ENCODE peak calls at places on chromosomes 4 and X, in ten cellular contexts. One of them, this sample, is unnamed.

GRCh38 chrX:67546496-67547423 is 2.9 kb downstream of the AR start:
- DNase-seq in MM.1S: no peak
- DNase-seq in activated CD4-positive, alpha-beta T cell treated with anti-CD3 and anti-CD28 coated beads, Interleukin-2, amount 50 U/mL, for 4 hours: no peak
- DNase-seq in NCI-H1092 treated with DMSO at 0.1 percent for 48 hours: no peak
- DNase-seq in tibial artery: no peak
- DNase-seq in T-helper 2 cell: no peak
- DNase-seq in HTR-8/SVneo: no peak
- DNase-seq in T-helper 17 cell: no peak
- DNase-seq in T-helper 1 cell: no peak
- DNase-seq in germinal center: no peak
- DNase-seq in this sample: no peak

GRCh38 chr4:57037982-57038604 is 59.4 kb downstream of the POLR2B start:
- DNase-seq in MM.1S: peak
- DNase-seq in activated CD4-positive, alpha-beta T cell treated with anti-CD3 and anti-CD28 coated beads, Interleukin-2, amount 50 U/mL, for 4 hours: no peak
- DNase-seq in NCI-H1092 treated with DMSO at 0.1 percent for 48 hours: peak
- DNase-seq in tibial artery: peak
- DNase-seq in T-helper 2 cell: no peak
- DNase-seq in HTR-8/SVneo: peak
- DNase-seq in T-helper 17 cell: no peak
- DNase-seq in T-helper 1 cell: no peak
- DNase-seq in germinal center: peak
- DNase-seq in this sample: no peak

GRCh38 chr4:124974163-124974562 is 261.6 kb upstream of the ANKRD50 start:
- DNase-seq in MM.1S: no peak
- DNase-seq in activated CD4-positive, alpha-beta T cell treated with anti-CD3 and anti-CD28 coated beads, Interleukin-2, amount 50 U/mL, for 4 hours: no peak
- DNase-seq in NCI-H1092 treated with DMSO at 0.1 percent for 48 hours: no peak
- DNase-seq in tibial artery: no peak
- DNase-seq in T-helper 2 cell: no peak
- DNase-seq in HTR-8/SVneo: no peak
- DNase-seq in T-helper 17 cell: no peak
- DNase-seq in T-helper 1 cell: no peak
- DNase-seq in germinal center: no peak
- DNase-seq in this sample: no peak

GRCh38 chr4:29596228-29596627 is 1123.9 kb upstream of the PCDH7 start:
- DNase-seq in MM.1S: no peak
- DNase-seq in activated CD4-positive, alpha-beta T cell treated with anti-CD3 and anti-CD28 coated beads, Interleukin-2, amount 50 U/mL, for 4 hours: no peak
- DNase-seq in NCI-H1092 treated with DMSO at 0.1 percent for 48 hours: no peak
- DNase-seq in tibial artery: no peak
- DNase-seq in T-helper 2 cell: no peak
- DNase-seq in HTR-8/SVneo: no peak
- DNase-seq in T-helper 17 cell: no peak
- DNase-seq in T-helper 1 cell: no peak
- DNase-seq in germinal center: no peak
- DNase-seq in this sample: no peak

GRCh38 chr4:155660436-155660835 is 6.2 kb upstream of the GUCY1A1 start:
- DNase-seq in MM.1S: no peak
- DNase-seq in activated CD4-positive, alpha-beta T cell treated with anti-CD3 and anti-CD28 coated beads, Interleukin-2, amount 50 U/mL, for 4 hours: no peak
- DNase-seq in NCI-H1092 treated with DMSO at 0.1 percent for 48 hours: no peak
- DNase-seq in tibial artery: no peak
- DNase-seq in T-helper 2 cell: no peak
- DNase-seq in HTR-8/SVneo: no peak
- DNase-seq in T-helper 17 cell: no peak
- DNase-seq in T-helper 1 cell: no peak
- DNase-seq in germinal center: no peak
- DNase-seq in this sample: no peak

GRCh38 chr4:20248155-20248558 is 3.5 kb upstream of the SLIT2 start:
- DNase-seq in MM.1S: peak
- DNase-seq in activated CD4-positive, alpha-beta T cell treated with anti-CD3 and anti-CD28 coated beads, Interleukin-2, amount 50 U/mL, for 4 hours: no peak
- DNase-seq in NCI-H1092 treated with DMSO at 0.1 percent for 48 hours: peak
- DNase-seq in tibial artery: no peak
- DNase-seq in T-helper 2 cell: no peak
- DNase-seq in HTR-8/SVneo: no peak
- DNase-seq in T-helper 17 cell: no peak
- DNase-seq in T-helper 1 cell: no peak
- DNase-seq in germinal center: peak
- DNase-seq in this sample: peak

GRCh38 chrX:38426785-38427184 is 74.4 kb downstream of the OTC start:
- DNase-seq in MM.1S: no peak
- DNase-seq in activated CD4-positive, alpha-beta T cell treated with anti-CD3 and anti-CD28 coated beads, Interleukin-2, amount 50 U/mL, for 4 hours: no peak
- DNase-seq in NCI-H1092 treated with DMSO at 0.1 percent for 48 hours: no peak
- DNase-seq in tibial artery: no peak
- DNase-seq in T-helper 2 cell: no peak
- DNase-seq in HTR-8/SVneo: no peak
- DNase-seq in T-helper 17 cell: no peak
- DNase-seq in T-helper 1 cell: no peak
- DNase-seq in germinal center: no peak
- DNase-seq in this sample: no peak

GRCh38 chrX:103382893-103383292 is 6.6 kb downstream of the BEX3 start:
- DNase-seq in MM.1S: no peak
- DNase-seq in activated CD4-positive, alpha-beta T cell treated with anti-CD3 and anti-CD28 coated beads, Interleukin-2, amount 50 U/mL, for 4 hours: no peak
- DNase-seq in NCI-H1092 treated with DMSO at 0.1 percent for 48 hours: no peak
- DNase-seq in tibial artery: no peak
- DNase-seq in T-helper 2 cell: no peak
- DNase-seq in HTR-8/SVneo: no peak
- DNase-seq in T-helper 17 cell: no peak
- DNase-seq in T-helper 1 cell: no peak
- DNase-seq in germinal center: no peak
- DNase-seq in this sample: no peak

GRCh38 chr4:3291969-3292570 is 751 bp upstream of the RGS12 start:
- DNase-seq in MM.1S: peak
- DNase-seq in activated CD4-positive, alpha-beta T cell treated with anti-CD3 and anti-CD28 coated beads, Interleukin-2, amount 50 U/mL, for 4 hours: no peak
- DNase-seq in NCI-H1092 treated with DMSO at 0.1 percent for 48 hours: peak
- DNase-seq in tibial artery: peak
- DNase-seq in T-helper 2 cell: no peak
- DNase-seq in HTR-8/SVneo: peak
- DNase-seq in T-helper 17 cell: no peak
- DNase-seq in T-helper 1 cell: no peak
- DNase-seq in germinal center: peak
- DNase-seq in this sample: no peak

GRCh38 chrX:17552251-17552650 is 177.3 kb downstream of the NHS start:
- DNase-seq in MM.1S: no peak
- DNase-seq in activated CD4-positive, alpha-beta T cell treated with anti-CD3 and anti-CD28 coated beads, Interleukin-2, amount 50 U/mL, for 4 hours: no peak
- DNase-seq in NCI-H1092 treated with DMSO at 0.1 percent for 48 hours: no peak
- DNase-seq in tibial artery: no peak
- DNase-seq in T-helper 2 cell: no peak
- DNase-seq in HTR-8/SVneo: no peak
- DNase-seq in T-helper 17 cell: no peak
- DNase-seq in T-helper 1 cell: no peak
- DNase-seq in germinal center: no peak
- DNase-seq in this sample: no peak

GRCh38 chr4:1172971-1173757 is 781 bp upstream of the SPON2 start:
- DNase-seq in MM.1S: no peak
- DNase-seq in activated CD4-positive, alpha-beta T cell treated with anti-CD3 and anti-CD28 coated beads, Interleukin-2, amount 50 U/mL, for 4 hours: no peak
- DNase-seq in NCI-H1092 treated with DMSO at 0.1 percent for 48 hours: no peak
- DNase-seq in tibial artery: peak
- DNase-seq in T-helper 2 cell: no peak
- DNase-seq in HTR-8/SVneo: no peak
- DNase-seq in T-helper 17 cell: no peak
- DNase-seq in T-helper 1 cell: no peak
- DNase-seq in germinal center: no peak
- DNase-seq in this sample: no peak

GRCh38 chr4:110154586-110154985 is 43.8 kb downstream of the ELOVL6 start:
- DNase-seq in MM.1S: no peak
- DNase-seq in activated CD4-positive, alpha-beta T cell treated with anti-CD3 and anti-CD28 coated beads, Interleukin-2, amount 50 U/mL, for 4 hours: no peak
- DNase-seq in NCI-H1092 treated with DMSO at 0.1 percent for 48 hours: no peak
- DNase-seq in tibial artery: no peak
- DNase-seq in T-helper 2 cell: no peak
- DNase-seq in HTR-8/SVneo: no peak
- DNase-seq in T-helper 17 cell: no peak
- DNase-seq in T-helper 1 cell: no peak
- DNase-seq in germinal center: no peak
- DNase-seq in this sample: no peak

GRCh38 chrX:57677132-57677858 is 2.8 kb downstream of the NLRP2B start:
- DNase-seq in MM.1S: peak
- DNase-seq in activated CD4-positive, alpha-beta T cell treated with anti-CD3 and anti-CD28 coated beads, Interleukin-2, amount 50 U/mL, for 4 hours: no peak
- DNase-seq in NCI-H1092 treated with DMSO at 0.1 percent for 48 hours: no peak
- DNase-seq in tibial artery: no peak
- DNase-seq in T-helper 2 cell: no peak
- DNase-seq in HTR-8/SVneo: no peak
- DNase-seq in T-helper 17 cell: no peak
- DNase-seq in T-helper 1 cell: no peak
- DNase-seq in germinal center: no peak
- DNase-seq in this sample: no peak

GRCh38 chr4:8409271-8410065 is 31.1 kb downstream of the ACOX3 start:
- DNase-seq in MM.1S: no peak
- DNase-seq in activated CD4-positive, alpha-beta T cell treated with anti-CD3 and anti-CD28 coated beads, Interleukin-2, amount 50 U/mL, for 4 hours: peak
- DNase-seq in NCI-H1092 treated with DMSO at 0.1 percent for 48 hours: no peak
- DNase-seq in tibial artery: no peak
- DNase-seq in T-helper 2 cell: no peak
- DNase-seq in HTR-8/SVneo: no peak
- DNase-seq in T-helper 17 cell: peak
- DNase-seq in T-helper 1 cell: peak
- DNase-seq in germinal center: no peak
- DNase-seq in this sample: no peak

GRCh38 chr4:4771160-4771559 is 88.3 kb upstream of the MSX1 start:
- DNase-seq in MM.1S: no peak
- DNase-seq in activated CD4-positive, alpha-beta T cell treated with anti-CD3 and anti-CD28 coated beads, Interleukin-2, amount 50 U/mL, for 4 hours: no peak
- DNase-seq in NCI-H1092 treated with DMSO at 0.1 percent for 48 hours: no peak
- DNase-seq in tibial artery: no peak
- DNase-seq in T-helper 2 cell: no peak
- DNase-seq in HTR-8/SVneo: no peak
- DNase-seq in T-helper 17 cell: no peak
- DNase-seq in T-helper 1 cell: no peak
- DNase-seq in germinal center: no peak
- DNase-seq in this sample: no peak

GRCh38 chr4:140151700-140152014 is 2.3 kb downstream of the MAML3 start:
- DNase-seq in MM.1S: peak
- DNase-seq in activated CD4-positive, alpha-beta T cell treated with anti-CD3 and anti-CD28 coated beads, Interleukin-2, amount 50 U/mL, for 4 hours: peak
- DNase-seq in NCI-H1092 treated with DMSO at 0.1 percent for 48 hours: peak
- DNase-seq in tibial artery: peak
- DNase-seq in T-helper 2 cell: peak
- DNase-seq in HTR-8/SVneo: peak
- DNase-seq in T-helper 17 cell: no peak
- DNase-seq in T-helper 1 cell: peak
- DNase-seq in germinal center: peak
- DNase-seq in this sample: peak

GRCh38 chr4:165027762-165028402 is 3.9 kb upstream of the TRIM60 start:
- DNase-seq in MM.1S: peak
- DNase-seq in activated CD4-positive, alpha-beta T cell treated with anti-CD3 and anti-CD28 coated beads, Interleukin-2, amount 50 U/mL, for 4 hours: no peak
- DNase-seq in NCI-H1092 treated with DMSO at 0.1 percent for 48 hours: no peak
- DNase-seq in tibial artery: no peak
- DNase-seq in T-helper 2 cell: no peak
- DNase-seq in HTR-8/SVneo: peak
- DNase-seq in T-helper 17 cell: no peak
- DNase-seq in T-helper 1 cell: no peak
- DNase-seq in germinal center: no peak
- DNase-seq in this sample: no peak

GRCh38 chr4:40299704-40300336 is 35.3 kb upstream of the CHRNA9 start:
- DNase-seq in MM.1S: no peak
- DNase-seq in activated CD4-positive, alpha-beta T cell treated with anti-CD3 and anti-CD28 coated beads, Interleukin-2, amount 50 U/mL, for 4 hours: no peak
- DNase-seq in NCI-H1092 treated with DMSO at 0.1 percent for 48 hours: no peak
- DNase-seq in tibial artery: no peak
- DNase-seq in T-helper 2 cell: no peak
- DNase-seq in HTR-8/SVneo: no peak
- DNase-seq in T-helper 17 cell: no peak
- DNase-seq in T-helper 1 cell: no peak
- DNase-seq in germinal center: no peak
- DNase-seq in this sample: no peak

GRCh38 chrX:97332963-97333362 is 449.3 kb downstream of the RPA4 start:
- DNase-seq in MM.1S: no peak
- DNase-seq in activated CD4-positive, alpha-beta T cell treated with anti-CD3 and anti-CD28 coated beads, Interleukin-2, amount 50 U/mL, for 4 hours: no peak
- DNase-seq in NCI-H1092 treated with DMSO at 0.1 percent for 48 hours: no peak
- DNase-seq in tibial artery: no peak
- DNase-seq in T-helper 2 cell: no peak
- DNase-seq in HTR-8/SVneo: no peak
- DNase-seq in T-helper 17 cell: no peak
- DNase-seq in T-helper 1 cell: no peak
- DNase-seq in germinal center: no peak
- DNase-seq in this sample: no peak

GRCh38 chr4:21304061-21304541 is 603.8 kb downstream of the PACRGL start:
- DNase-seq in MM.1S: no peak
- DNase-seq in activated CD4-positive, alpha-beta T cell treated with anti-CD3 and anti-CD28 coated beads, Interleukin-2, amount 50 U/mL, for 4 hours: no peak
- DNase-seq in NCI-H1092 treated with DMSO at 0.1 percent for 48 hours: peak
- DNase-seq in tibial artery: no peak
- DNase-seq in T-helper 2 cell: no peak
- DNase-seq in HTR-8/SVneo: no peak
- DNase-seq in T-helper 17 cell: no peak
- DNase-seq in T-helper 1 cell: no peak
- DNase-seq in germinal center: no peak
- DNase-seq in this sample: no peak

GRCh38 chrX:148784137-148784536 is 283.7 kb downstream of the AFF2 start:
- DNase-seq in MM.1S: no peak
- DNase-seq in activated CD4-positive, alpha-beta T cell treated with anti-CD3 and anti-CD28 coated beads, Interleukin-2, amount 50 U/mL, for 4 hours: no peak
- DNase-seq in NCI-H1092 treated with DMSO at 0.1 percent for 48 hours: no peak
- DNase-seq in tibial artery: no peak
- DNase-seq in T-helper 2 cell: no peak
- DNase-seq in HTR-8/SVneo: no peak
- DNase-seq in T-helper 17 cell: no peak
- DNase-seq in T-helper 1 cell: no peak
- DNase-seq in germinal center: no peak
- DNase-seq in this sample: no peak

GRCh38 chr4:185717018-185717726 is 94.8 kb downstream of the SORBS2 start:
- DNase-seq in MM.1S: no peak
- DNase-seq in activated CD4-positive, alpha-beta T cell treated with anti-CD3 and anti-CD28 coated beads, Interleukin-2, amount 50 U/mL, for 4 hours: no peak
- DNase-seq in NCI-H1092 treated with DMSO at 0.1 percent for 48 hours: peak
- DNase-seq in tibial artery: no peak
- DNase-seq in T-helper 2 cell: no peak
- DNase-seq in HTR-8/SVneo: no peak
- DNase-seq in T-helper 17 cell: no peak
- DNase-seq in T-helper 1 cell: no peak
- DNase-seq in germinal center: no peak
- DNase-seq in this sample: no peak

GRCh38 chr4:37648084-37648817 is 37.9 kb downstream of the RELL1 start:
- DNase-seq in MM.1S: no peak
- DNase-seq in activated CD4-positive, alpha-beta T cell treated with anti-CD3 and anti-CD28 coated beads, Interleukin-2, amount 50 U/mL, for 4 hours: no peak
- DNase-seq in NCI-H1092 treated with DMSO at 0.1 percent for 48 hours: no peak
- DNase-seq in tibial artery: peak
- DNase-seq in T-helper 2 cell: no peak
- DNase-seq in HTR-8/SVneo: peak
- DNase-seq in T-helper 17 cell: no peak
- DNase-seq in T-helper 1 cell: no peak
- DNase-seq in germinal center: no peak
- DNase-seq in this sample: peak

GRCh38 chr4:188822698-188823097 is 683.5 kb downstream of the TRIML1 start:
- DNase-seq in MM.1S: no peak
- DNase-seq in activated CD4-positive, alpha-beta T cell treated with anti-CD3 and anti-CD28 coated beads, Interleukin-2, amount 50 U/mL, for 4 hours: no peak
- DNase-seq in NCI-H1092 treated with DMSO at 0.1 percent for 48 hours: no peak
- DNase-seq in tibial artery: no peak
- DNase-seq in T-helper 2 cell: no peak
- DNase-seq in HTR-8/SVneo: no peak
- DNase-seq in T-helper 17 cell: no peak
- DNase-seq in T-helper 1 cell: no peak
- DNase-seq in germinal center: no peak
- DNase-seq in this sample: no peak

GRCh38 chr4:7867701-7868429 is 71.8 kb downstream of the AFAP1 start:
- DNase-seq in MM.1S: no peak
- DNase-seq in activated CD4-positive, alpha-beta T cell treated with anti-CD3 and anti-CD28 coated beads, Interleukin-2, amount 50 U/mL, for 4 hours: no peak
- DNase-seq in NCI-H1092 treated with DMSO at 0.1 percent for 48 hours: no peak
- DNase-seq in tibial artery: no peak
- DNase-seq in T-helper 2 cell: no peak
- DNase-seq in HTR-8/SVneo: no peak
- DNase-seq in T-helper 17 cell: no peak
- DNase-seq in T-helper 1 cell: peak
- DNase-seq in germinal center: no peak
- DNase-seq in this sample: no peak

GRCh38 chr4:183356931-183357675 is 34.9 kb upstream of the CLDN24 start:
- DNase-seq in MM.1S: no peak
- DNase-seq in activated CD4-positive, alpha-beta T cell treated with anti-CD3 and anti-CD28 coated beads, Interleukin-2, amount 50 U/mL, for 4 hours: no peak
- DNase-seq in NCI-H1092 treated with DMSO at 0.1 percent for 48 hours: no peak
- DNase-seq in tibial artery: no peak
- DNase-seq in T-helper 2 cell: no peak
- DNase-seq in HTR-8/SVneo: no peak
- DNase-seq in T-helper 17 cell: no peak
- DNase-seq in T-helper 1 cell: no peak
- DNase-seq in germinal center: no peak
- DNase-seq in this sample: peak

This sample was measured in NCI-H510A.